ENCODE peak calls at places on chromosomes 16 and 17, in five cellular contexts. D is activated CD8-positive, alpha-beta memory T cell treated with anti-CD3 and anti-CD28 coated beads for 4 hours; P is RWPE2; O is left cardiac atrium; Y is upper lobe of right lung. H is an unnamed sample.

GRCh38 chr16:12141556-12141955 is 165.0 kb downstream of the SNX29 start:
- DNase-seq in O (no peak), P (no peak), Y (no peak), D (no peak), H (no peak)

GRCh38 chr16:57590654-57591085 is 37.8 kb upstream of the ADGRG1 start:
- DNase-seq in Y (no peak), O (no peak), D (no peak), P (peak), H (no peak)

GRCh38 chr16:84278968-84279367 is 15.7 kb upstream of the WFDC1 start:
- DNase-seq in P (no peak), O (no peak), D (no peak), Y (no peak), H (no peak)

GRCh38 chr16:15644306-15644961 is 1.5 kb upstream of the MARF1 start:
- DNase-seq in D (no peak), O (no peak), P (peak), Y (no peak), H (no peak)

GRCh38 chr16:89925596-89926079 is 2.5 kb downstream of the TUBB3 start:
- DNase-seq in O (no peak), Y (no peak), D (no peak), P (no peak), H (no peak)

GRCh38 chr17:77427471-77427991 is 286.8 kb downstream of the SEC14L1 start:
- DNase-seq in P (no peak), D (no peak), Y (no peak), O (peak), H (no peak)

GRCh38 chr16:79283578-79283977 is 317.0 kb downstream of the MAF start:
- DNase-seq in P (no peak), D (no peak), O (no peak), Y (no peak), H (no peak)

GRCh38 chr16:80993293-80993691 is 13.4 kb downstream of the CMC2 start:
- DNase-seq in P (no peak), D (no peak), O (no peak), Y (no peak), H (no peak)

GRCh38 chr17:79167486-79167885 is 92.9 kb downstream of the ENGASE start:
- DNase-seq in O (no peak), P (no peak), D (no peak), Y (no peak), H (no peak)

GRCh38 chr17:61465550-61466237 is 13.5 kb downstream of the TBX4 start:
- DNase-seq in O (no peak), D (no peak), P (no peak), Y (peak), H (peak)

GRCh38 chr17:1796800-1797199 is 32.9 kb downstream of the SMYD4 start:
- DNase-seq in D (no peak), Y (no peak), P (no peak), O (no peak), H (no peak)

GRCh38 chr16:23691483-23692189 is 12.9 kb downstream of the PLK1 start:
- DNase-seq in P (no peak), O (no peak), D (no peak), Y (no peak), H (no peak)

GRCh38 chr17:4945944-4946280 is 2.4 kb downstream of the PFN1 start:
- DNase-seq in P (no peak), O (no peak), Y (no peak), D (no peak), H (no peak)

GRCh38 chr17:9982159-9982558 is 77.1 kb upstream of the RCVRN start:
- DNase-seq in D (no peak), Y (no peak), O (no peak), P (no peak), H (no peak)

GRCh38 chr16:53523971-53524548 is 21.1 kb upstream of the AKTIP start:
- DNase-seq in P (no peak), O (no peak), D (no peak), Y (no peak), H (no peak)

GRCh38 chr16:4081577-4082021 is 34.6 kb downstream of the ADCY9 start:
- DNase-seq in D (peak), Y (no peak), O (no peak), P (no peak), H (no peak)

GRCh38 chr16:2966803-2967184 is 2.4 kb upstream of the PAQR4 start:
- DNase-seq in D (no peak), O (no peak), P (no peak), Y (peak), H (no peak)

GRCh38 chr17:5344914-5345313 is 62.8 kb downstream of the RABEP1 start:
- DNase-seq in O (no peak), Y (no peak), P (no peak), D (no peak), H (no peak)

GRCh38 chr17:28274591-28275265 is 44.3 kb upstream of the TMEM97 start:
- DNase-seq in Y (no peak), P (no peak), D (no peak), O (no peak), H (no peak)

GRCh38 chr17:80261895-80262279 is 1.2 kb downstream of the RNF213 start:
- DNase-seq in Y (no peak), D (no peak), O (no peak), P (no peak), H (no peak)

GRCh38 chr17:76266244-76266938 is 1.2 kb downstream of the UBALD2 start:
- DNase-seq in Y (no peak), O (no peak), D (no peak), P (no peak), H (no peak)

GRCh38 chr17:76032073-76032779 is 5.1 kb upstream of the EVPL start:
- DNase-seq in D (no peak), O (no peak), P (no peak), Y (no peak), H (no peak)

GRCh38 chr17:57496382-57496781 is 240.1 kb downstream of the MSI2 start:
- DNase-seq in D (no peak), O (no peak), P (no peak), Y (no peak), H (no peak)

GRCh38 chr16:9434659-9435058 is 343.2 kb downstream of the HAPSTR1 start:
- DNase-seq in O (no peak), P (no peak), D (no peak), Y (no peak), H (no peak)

GRCh38 chr17:29195465-29196081 is 15.4 kb upstream of the MYO18A start:
- DNase-seq in Y (no peak), O (no peak), D (no peak), P (no peak), H (no peak)

GRCh38 chr16:12874135-12874534 is 27.3 kb upstream of the SHISA9 start:
- DNase-seq in Y (no peak), O (no peak), P (no peak), D (no peak), H (no peak)

GRCh38 chr16:4272114-4272954 is 489 bp downstream of the TFAP4 start:
- DNase-seq in O (peak), P (no peak), D (peak), Y (peak), H (peak)

GRCh38 chr17:12709063-12709462 is 43.4 kb downstream of the MYOCD start:
- DNase-seq in D (no peak), O (no peak), P (no peak), Y (no peak), H (no peak)

GRCh38 chr16:61901689-61902088 is 134.5 kb downstream of the CDH8 start:
- DNase-seq in P (no peak), Y (no peak), D (no peak), O (no peak), H (no peak)

GRCh38 chr17:27649929-27650328 is 18.9 kb downstream of the LGALS9 start:
- DNase-seq in P (no peak), D (no peak), O (peak), Y (no peak), H (peak)